ENCODE peak calls at places on chromosome 2, in nine cellular contexts. Z is colonic mucosa, U is A549, C is cardiac muscle cell, A is right lobe of liver, L is lung, T is foreskin fibroblast, V is AG04450, P is transverse colon. Q is an unnamed sample.

GRCh38 chr2:119196301-119197124 is 27.1 kb upstream of the STEAP3 start:
- DNase-seq in Z (no peak), U (no peak), C (no peak), A (no peak), L (no peak), T (peak; percentile 89), V (no peak), P (no peak), Q (peak; percentile 17)

GRCh38 chr2:235577404-235578330 is 83.8 kb downstream of the AGAP1 start:
- DNase-seq in Z (no peak), U (no peak), C (no peak), A (no peak), L (no peak), T (peak; percentile 71), V (peak; percentile 18), P (no peak), Q (no peak)

GRCh38 chr2:46332686-46333281 is 35.6 kb downstream of the EPAS1 start:
- DNase-seq in Z (no peak), U (no peak), C (no peak), A (peak; percentile 80), L (no peak), T (peak; percentile 70), V (no peak), P (no peak), Q (no peak)

GRCh38 chr2:177296047-177296446 is 31.5 kb upstream of the NFE2L2 start:
- DNase-seq in Z (no peak), U (peak; percentile 22), C (no peak), A (no peak), L (no peak), T (peak; percentile 55), V (no peak), P (no peak), Q (no peak)

GRCh38 chr2:96180002-96180401 is 28.6 kb downstream of the STARD7 start:
- DNase-seq in Z (no peak), U (no peak), C (no peak), A (no peak), L (no peak), T (no peak), V (no peak), P (no peak), Q (no peak)

GRCh38 chr2:152099655-152100050 is 809 bp upstream of the CACNB4 start:
- DNase-seq in Z (no peak), U (peak; percentile 11), C (no peak), A (no peak), L (no peak), T (no peak), V (no peak), P (no peak), Q (no peak)

GRCh38 chr2:46410273-46411244 is 68.8 kb upstream of the TMEM247 start:
- DNase-seq in Z (no peak), U (no peak), C (no peak), A (peak; percentile 72), L (peak; percentile 72), T (no peak), V (no peak), P (no peak), Q (no peak)

GRCh38 chr2:232338759-232339106 is 39.8 kb upstream of the ALPP start:
- DNase-seq in Z (no peak), U (no peak), C (no peak), A (no peak), L (no peak), T (no peak), V (no peak), P (no peak), Q (no peak)

GRCh38 chr2:156864230-156864629 is 393.3 kb upstream of the GALNT5 start:
- DNase-seq in Z (no peak), U (no peak), C (no peak), A (no peak), L (no peak), T (no peak), V (no peak), P (no peak), Q (no peak)

GRCh38 chr2:207422307-207422960 is 107.3 kb upstream of the CREB1 start:
- DNase-seq in Z (no peak), U (no peak), C (no peak), A (no peak), L (no peak), T (no peak), V (no peak), P (no peak), Q (no peak)

GRCh38 chr2:74502147-74502719 is 2.8 kb upstream of the LBX2 start:
- DNase-seq in Z (peak; percentile 81), U (no peak), C (no peak), A (peak; percentile 85), L (no peak), T (no peak), V (no peak), P (peak; percentile 75), Q (no peak)

GRCh38 chr2:181083140-181083539 is 102.7 kb downstream of the UBE2E3 start:
- DNase-seq in Z (no peak), U (no peak), C (no peak), A (no peak), L (no peak), T (no peak), V (no peak), P (no peak), Q (no peak)

GRCh38 chr2:95530734-95531133 is 46.2 kb upstream of the TRIM43B start:
- DNase-seq in Z (no peak), U (no peak), C (no peak), A (no peak), L (no peak), T (peak; percentile 28), V (peak; percentile 21), P (no peak), Q (peak; percentile 1)

GRCh38 chr2:15979051-15979758 is 38.9 kb downstream of the MYCN start:
- DNase-seq in Z (no peak), U (no peak), C (no peak), A (no peak), L (no peak), T (no peak), V (no peak), P (no peak), Q (no peak)

GRCh38 chr2:8691859-8692437 is 10.1 kb downstream of the ID2 start:
- DNase-seq in Z (no peak), U (no peak), C (no peak), A (no peak), L (no peak), T (no peak), V (no peak), P (no peak), Q (no peak)

GRCh38 chr2:26345554-26346453 is at the start of gene SELENOI:
- DNase-seq in Z (peak; percentile 99), U (peak; percentile 91), C (peak; percentile 100), A (peak; percentile 99), L (peak; percentile 99), T (peak; percentile 99), V (peak; percentile 98), P (peak; percentile 99), Q (peak; percentile 96)

DNA sequence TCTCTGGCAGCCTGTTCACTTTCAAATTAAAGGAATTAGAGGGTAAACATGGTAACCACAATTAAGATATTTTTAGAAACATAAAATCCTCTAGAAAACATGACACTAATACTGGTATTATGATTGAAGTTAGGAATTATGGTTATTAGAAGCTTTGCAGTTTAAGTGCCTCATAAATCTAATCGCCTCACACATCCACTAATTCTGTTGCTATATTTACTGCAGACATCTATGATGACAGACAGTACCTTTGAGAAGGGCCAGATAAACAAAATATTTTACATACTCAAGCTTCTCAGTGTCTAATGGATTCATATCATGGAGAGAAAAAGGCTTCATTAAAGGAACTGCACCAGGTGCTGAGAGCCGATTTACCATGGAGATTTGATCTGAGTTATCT is 215.4 kb downstream of the LNPK start:
- DNase-seq in Z (no peak), U (no peak), C (no peak), A (no peak), L (no peak), T (no peak), V (no peak), P (no peak), Q (no peak)
- TF ChIP-seq CTCF in Z (no peak), U (no peak), C (no peak), A (no peak), L (no peak), T (no peak), V (no peak), P (no peak), Q (no peak)

GRCh38 chr2:120231974-120232635 is 8.9 kb upstream of the TMEM185B start:
- DNase-seq in Z (no peak), U (no peak), C (no peak), A (no peak), L (peak; percentile 40), T (peak; percentile 21), V (no peak), P (peak; percentile 58), Q (no peak)

GRCh38 chr2:120233292-120233691 is 10.1 kb upstream of the TMEM185B start:
- DNase-seq in Z (no peak), U (no peak), C (no peak), A (no peak), L (no peak), T (no peak), V (no peak), P (peak; percentile 5), Q (no peak)

GRCh38 chr2:120230515-120231471 is 7.6 kb upstream of the TMEM185B start:
- DNase-seq in Z (peak; percentile 56), U (no peak), C (no peak), A (no peak), L (no peak), T (no peak), V (no peak), P (peak; percentile 46), Q (no peak)

GRCh38 chr2:120229341-120229740 is 6.1 kb upstream of the TMEM185B start:
- DNase-seq in Z (no peak), U (no peak), C (no peak), A (no peak), L (no peak), T (no peak), V (no peak), P (peak; percentile 4), Q (no peak)

GRCh38 chr2:120231564-120231973 is 8.4 kb upstream of the TMEM185B start:
- DNase-seq in Z (no peak), U (no peak), C (no peak), A (no peak), L (no peak), T (no peak), V (no peak), P (peak; percentile 12), Q (no peak)
- H3K4me3 ChIP-seq in Z (peak overlapping the region; percentile 22), U (no peak overlapping the region), C (no peak overlapping the region), A (no peak overlapping the region), L (no peak overlapping the region), T (no peak overlapping the region), V (no peak overlapping the region), P (no peak overlapping the region), Q (no peak overlapping the region)

GRCh38 chr2:715847-716573 is 38.8 kb upstream of the TMEM18 start:
- DNase-seq in Z (no peak), U (no peak), C (peak; percentile 44), A (no peak), L (no peak), T (peak; percentile 38), V (no peak), P (no peak), Q (no peak)
- TF ChIP-seq CTCF in Z (no peak), U (peak; percentile 34), C (peak; percentile 51), A (no peak), L (no peak), T (peak; percentile 46), V (peak; percentile 59), P (no peak), Q (peak; percentile 62)

DNA sequence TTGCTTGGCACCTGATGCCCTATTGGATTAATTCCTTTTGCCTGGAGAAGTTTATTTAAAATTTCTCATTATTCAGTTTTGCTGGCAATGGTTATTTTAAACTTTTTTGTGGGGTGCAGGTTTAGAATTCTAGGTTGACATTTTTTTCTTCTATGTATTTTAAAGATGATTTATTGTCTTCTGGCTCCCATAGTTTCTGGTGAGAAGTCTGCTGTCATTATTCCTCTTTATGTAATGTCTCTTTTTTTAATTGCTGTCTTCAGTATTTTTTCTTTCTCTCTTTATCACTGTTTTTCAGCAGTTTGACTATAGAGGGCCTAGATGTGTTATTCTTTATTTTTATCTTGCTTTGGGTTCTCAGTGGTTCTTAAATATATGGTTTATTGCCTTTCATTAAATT is 182.2 kb upstream of the STON1 start:
- DNase-seq in Z (no peak), U (no peak), C (no peak), A (no peak), L (no peak), T (no peak), V (no peak), P (no peak), Q (peak; percentile 1)
- H3K4me3 ChIP-seq in Z (no peak overlapping the region), U (no peak overlapping the region), C (no peak overlapping the region), A (no peak overlapping the region), L (no peak overlapping the region), T (no peak overlapping the region), V (no peak overlapping the region), P (no peak overlapping the region), Q (no peak overlapping the region)